ENCODE peak calls at places on chromosomes 13 and 19, in seven cellular contexts. C is AG04450, H is A549, R is nucleus accumbens, P is neural crest cell, K is heart left ventricle, U is stromal cell of bone marrow. Q is an unnamed sample.

GRCh38 chr19:19568802-19569756 is 31.0 kb downstream of the CILP2 start:
- DNase-seq in K (no peak), H (no peak), R (no peak), C (no peak), P (no peak), U (no peak), Q (peak)

GRCh38 chr19:5281588-5281987 is 59.0 kb downstream of the PTPRS start:
- DNase-seq in R (no peak), K (peak), U (no peak), H (no peak), C (no peak), P (no peak), Q (no peak)

GRCh38 chr19:8397291-8397690 is 7.1 kb downstream of the RAB11B start:
- DNase-seq in U (no peak), K (no peak), C (no peak), P (no peak), R (no peak), H (no peak), Q (no peak)

GRCh38 chr13:106432636-106433035 is 102.8 kb downstream of the EFNB2 start:
- DNase-seq in U (no peak), K (no peak), H (peak), R (no peak), C (no peak), P (no peak), Q (no peak)

GRCh38 chr19:17026041-17026658 is 460 bp downstream of the CPAMD8 start:
- DNase-seq in R (no peak), P (no peak), K (no peak), C (no peak), H (no peak), U (no peak), Q (no peak)

GRCh38 chr19:13850910-13851753 is 25.8 kb upstream of the NANOS3 start:
- DNase-seq in P (no peak), K (peak), R (peak), H (peak), C (peak), U (peak), Q (peak)

GRCh38 chr13:113962386-113962785 is 11.5 kb downstream of the C13orf46 start:
- DNase-seq in H (no peak), K (peak), R (no peak), P (no peak), U (no peak), C (no peak), Q (no peak)

GRCh38 chr19:27744926-27745844 is 1467.8 kb downstream of the UQCRFS1 start:
- DNase-seq in C (no peak), H (no peak), K (peak), U (no peak), R (no peak), P (no peak), Q (peak)

GRCh38 chr19:5138606-5139594 is 170.0 kb downstream of the KDM4B start:
- DNase-seq in P (no peak), R (no peak), U (peak), H (no peak), C (no peak), K (peak), Q (peak)

GRCh38 chr13:113140677-113141590 is 17.5 kb upstream of the PROZ start:
- DNase-seq in C (no peak), H (no peak), U (no peak), P (no peak), R (no peak), K (no peak), Q (no peak)

GRCh38 chr19:47518139-47518538 is 3.3 kb upstream of the NAPA start:
- DNase-seq in H (no peak), K (no peak), C (no peak), P (no peak), U (no peak), R (no peak), Q (peak)

GRCh38 chr19:28466107-28467045 is 746.6 kb downstream of the UQCRFS1 start:
- DNase-seq in U (no peak), C (no peak), K (peak), P (peak), R (no peak), H (peak), Q (peak)

GRCh38 chr13:52158629-52159158 is 703 bp downstream of the NEK3 start:
- DNase-seq in K (peak), P (no peak), H (peak), R (no peak), U (peak), C (no peak), Q (peak)

GRCh38 chr19:8158411-8159074 is 9.2 kb upstream of the FBN3 start:
- DNase-seq in C (peak), U (peak), K (peak), H (peak), P (peak), R (no peak), Q (peak)

GRCh38 chr13:100673376-100673830 is 1.2 kb downstream of the TMTC4 start:
- DNase-seq in H (no peak), P (peak), K (no peak), C (no peak), R (no peak), U (no peak), Q (no peak)

GRCh38 chr13:113002206-113002821 is 33.3 kb downstream of the MCF2L start:
- DNase-seq in C (no peak), K (no peak), R (no peak), U (no peak), P (peak), H (no peak), Q (no peak)

GRCh38 chr13:47039106-47039505 is 142.3 kb upstream of the HTR2A start:
- DNase-seq in H (no peak), C (peak), R (no peak), P (no peak), U (peak), K (no peak), Q (peak)

GRCh38 chr13:73101608-73102007 is 42.8 kb downstream of the KLF5 start:
- DNase-seq in R (no peak), U (no peak), P (no peak), C (no peak), H (no peak), K (no peak), Q (no peak)

GRCh38 chr13:33380487-33381079 is 95.0 kb upstream of the STARD13 start:
- DNase-seq in C (no peak), H (no peak), P (no peak), K (no peak), R (no peak), U (no peak), Q (no peak)

GRCh38 chr13:70816853-70817252 is 708.6 kb upstream of the KLHL1 start:
- DNase-seq in U (no peak), H (no peak), C (no peak), P (no peak), K (no peak), R (no peak), Q (peak)

GRCh38 chr13:110541526-110541920 is 20.0 kb downstream of the RAB20 start:
- DNase-seq in P (no peak), C (no peak), R (no peak), H (no peak), K (no peak), U (no peak), Q (no peak)

GRCh38 chr13:23909606-23910005 is 12.3 kb upstream of the C1QTNF9B start:
- DNase-seq in K (no peak), P (no peak), H (no peak), R (no peak), C (no peak), U (no peak), Q (no peak)

GRCh38 chr13:33189470-33189869 is 96.1 kb downstream of the STARD13 start:
- DNase-seq in P (no peak), U (no peak), H (no peak), C (no peak), K (no peak), R (no peak), Q (no peak)

GRCh38 chr19:44447864-44448674 is at the start of gene ZNF229:
- DNase-seq in U (peak), C (peak), K (peak), R (peak), P (peak), H (peak), Q (peak)

GRCh38 chr19:12162513-12162881 is 399 bp upstream of the ZNF136 start:
- DNase-seq in C (no peak), P (no peak), K (no peak), H (no peak), U (no peak), R (no peak), Q (peak)

GRCh38 chr13:79681069-79681468 is 200.1 kb downstream of the NDFIP2 start:
- DNase-seq in P (no peak), K (no peak), H (no peak), R (no peak), C (no peak), U (no peak), Q (no peak)

GRCh38 chr19:19468424-19469050 is 46.8 kb downstream of the TSSK6 start:
- DNase-seq in P (no peak), R (no peak), K (no peak), H (peak), U (no peak), C (no peak), Q (no peak)

GRCh38 chr19:17332677-17333581 is 1.7 kb downstream of the ANO8 start:
- DNase-seq in R (no peak), K (no peak), U (no peak), H (peak), C (no peak), P (no peak), Q (peak)

GRCh38 chr19:18645035-18645511 is 8.2 kb downstream of the KLHL26 start:
- DNase-seq in K (no peak), P (no peak), C (no peak), U (no peak), H (no peak), R (peak), Q (no peak)

GRCh38 chr13:101453784-101454201 is 1.3 kb downstream of the ITGBL1 start:
- DNase-seq in U (no peak), P (no peak), R (peak), K (no peak), H (no peak), C (no peak), Q (no peak)

GRCh38 chr19:7596191-7596937 is 701 bp downstream of the CAMSAP3 start:
- DNase-seq in P (no peak), K (no peak), U (no peak), R (no peak), C (no peak), H (no peak), Q (no peak)

GRCh38 chr19:48321372-48321621 is 4.1 kb upstream of the EMP3 start:
- DNase-seq in P (peak), K (peak), R (peak), U (peak), H (peak), C (no peak), Q (peak)

GRCh38 chr13:64078480-64078936 is 2662.9 kb upstream of the PCDH20 start:
- DNase-seq in K (no peak), H (no peak), U (no peak), P (no peak), C (no peak), R (no peak), Q (no peak)